ENCODE peak calls at places on chromosomes 11 and 22, in six cellular contexts. L is Panc1; Z is activated naive CD4-positive, alpha-beta T cell treated with anti-CD3 and anti-CD28 coated beads, Interleukin-2, amount 50 U/mL, for 72 hours; G is heart left ventricle; H is activated T-cell treated with anti-CD3 and anti-CD28 coated beads, Interleukin-2, amount 50 U/mL, for 72 hours; C is activated CD4-positive, alpha-beta T cell treated with anti-CD3 and anti-CD28 coated beads for 36 hours. S is an unnamed sample.

GRCh38 chr22:42732071-42732470 is 11.4 kb upstream of the A4GALT start:
- ATAC-seq in L (no peak), Z (no peak), G (no peak), H (no peak), C (no peak), S (no peak)

GRCh38 chr22:43152001-43152354 is 619 bp downstream of the TSPO start:
- ATAC-seq in L (peak), Z (peak), G (no peak), H (peak), C (peak), S (peak)

GRCh38 chr11:34002420-34002819 is 49.1 kb upstream of the CAPRIN1 start:
- ATAC-seq in L (no peak), Z (no peak), G (no peak), H (no peak), C (no peak), S (no peak)

GRCh38 chr11:84817998-84818397 is 809.1 kb downstream of the DLG2 start:
- ATAC-seq in L (no peak), Z (no peak), G (no peak), H (no peak), C (no peak), S (no peak)

GRCh38 chr11:104556606-104557301 is 341.5 kb downstream of the CASP12 start:
- ATAC-seq in L (no peak), Z (no peak), G (no peak), H (no peak), C (no peak), S (no peak)

GRCh38 chr11:44083906-44084305 is 11.6 kb upstream of the EXT2 start:
- ATAC-seq in L (no peak), Z (no peak), G (no peak), H (no peak), C (no peak), S (no peak)

GRCh38 chr11:57478971-57479663 is 18.8 kb downstream of the RTN4RL2 start:
- ATAC-seq in L (no peak), Z (no peak), G (no peak), H (no peak), C (no peak), S (no peak)

GRCh38 chr11:128467041-128467440 is 120.3 kb downstream of the ETS1 start:
- ATAC-seq in L (no peak), Z (no peak), G (no peak), H (no peak), C (peak), S (no peak)

GRCh38 chr11:72727521-72727920 is 24.7 kb downstream of the ARAP1 start:
- ATAC-seq in L (no peak), Z (no peak), G (no peak), H (no peak), C (no peak), S (no peak)

GRCh38 chr11:126419801-126420729 is 64.6 kb downstream of the ST3GAL4 start:
- ATAC-seq in L (no peak), Z (no peak), G (no peak), H (no peak), C (no peak), S (no peak)

GRCh38 chr11:76189682-76190081 is 16.6 kb downstream of the WNT11 start:
- ATAC-seq in L (no peak), Z (no peak), G (no peak), H (no peak), C (no peak), S (no peak)

GRCh38 chr22:33896801-33897620 is 23.3 kb downstream of the LARGE1 start:
- ATAC-seq in L (no peak), Z (no peak), G (peak), H (no peak), C (no peak), S (no peak)

GRCh38 chr11:115780625-115781024 is 276.4 kb upstream of the CADM1 start:
- ATAC-seq in L (no peak), Z (no peak), G (no peak), H (no peak), C (no peak), S (no peak)

GRCh38 chr11:82786001-82786400 is 52.3 kb upstream of the FAM181B start:
- ATAC-seq in L (no peak), Z (no peak), G (no peak), H (no peak), C (no peak), S (no peak)

GRCh38 chr22:45905924-45906865 is 70.8 kb downstream of the WNT7B start:
- ATAC-seq in L (peak), Z (no peak), G (peak), H (no peak), C (no peak), S (no peak)

GRCh38 chr11:127843483-127844396 is 743.6 kb downstream of the ETS1 start:
- ATAC-seq in L (peak), Z (peak), G (no peak), H (peak), C (peak), S (no peak)

GRCh38 chr11:86360775-86361395 is 13.8 kb upstream of the CCDC81 start:
- ATAC-seq in L (peak), Z (no peak), G (no peak), H (no peak), C (no peak), S (no peak)

GRCh38 chr11:123100378-123101085 is 38.6 kb upstream of the HSPA8 start:
- ATAC-seq in L (no peak), Z (peak), G (peak), H (no peak), C (peak), S (no peak)

GRCh38 chr11:6672006-6672405 is 11.1 kb downstream of the MRPL17 start:
- ATAC-seq in L (no peak), Z (no peak), G (no peak), H (no peak), C (no peak), S (no peak)

GRCh38 chr11:64619811-64620285 is 28.8 kb downstream of the SLC22A12 start:
- ATAC-seq in L (peak), Z (peak), G (peak), H (no peak), C (peak), S (no peak)

GRCh38 chr22:27278986-27279385 is 522.6 kb downstream of the MN1 start:
- ATAC-seq in L (no peak), Z (no peak), G (no peak), H (no peak), C (no peak), S (no peak)

GRCh38 chr22:20181194-20181931 is 30.5 kb upstream of the CCDC188 start:
- ATAC-seq in L (no peak), Z (no peak), G (no peak), H (no peak), C (no peak), S (no peak)

GRCh38 chr22:44776535-44777363 is 24.4 kb downstream of the ARHGAP8 start:
- ATAC-seq in L (no peak), Z (no peak), G (no peak), H (no peak), C (no peak), S (no peak)

GRCh38 chr11:60938500-60938899 is 13.5 kb downstream of the SLC15A3 start:
- ATAC-seq in L (no peak), Z (no peak), G (no peak), H (no peak), C (no peak), S (no peak)

GRCh38 chr11:64729851-64730382 is 6.9 kb upstream of the NRXN2 start:
- ATAC-seq in L (peak), Z (peak), G (peak), H (no peak), C (peak), S (no peak)

GRCh38 chr11:60954421-60954820 is 2.4 kb upstream of the SLC15A3 start:
- ATAC-seq in L (no peak), Z (no peak), G (no peak), H (no peak), C (no peak), S (no peak)

GRCh38 chr11:2096919-2097301 is 42.3 kb downstream of the IGF2 start:
- ATAC-seq in L (no peak), Z (no peak), G (peak), H (no peak), C (no peak), S (no peak)

GRCh38 chr11:100808904-100809491 is 121.9 kb downstream of the ARHGAP42 start:
- ATAC-seq in L (no peak), Z (no peak), G (no peak), H (no peak), C (no peak), S (no peak)

GRCh38 chr11:78715639-78716311 is 141.1 kb upstream of the NARS2 start:
- ATAC-seq in L (peak), Z (peak), G (no peak), H (peak), C (peak), S (no peak)

GRCh38 chr11:76270387-76270786 is 64.1 kb upstream of the WNT11 start:
- ATAC-seq in L (no peak), Z (no peak), G (no peak), H (no peak), C (no peak), S (no peak)

GRCh38 chr22:35517769-35518530 is 22.7 kb upstream of the RASD2 start:
- ATAC-seq in L (no peak), Z (no peak), G (no peak), H (no peak), C (no peak), S (no peak)

GRCh38 chr22:50112151-50113118 is 22.6 kb downstream of the MOV10L1 start:
- ATAC-seq in L (no peak), Z (peak), G (peak), H (peak), C (peak), S (peak)

GRCh38 chr11:107676341-107676740 is 35.5 kb downstream of the SLN start:
- ATAC-seq in L (peak), Z (no peak), G (no peak), H (no peak), C (no peak), S (no peak)

GRCh38 chr22:23845661-23846469 is 7.1 kb upstream of the DERL3 start:
- ATAC-seq in L (no peak), Z (no peak), G (no peak), H (no peak), C (no peak), S (no peak)

GRCh38 chr11:122023614-122024250 is 92.3 kb downstream of the BLID start:
- ATAC-seq in L (peak), Z (no peak), G (no peak), H (no peak), C (no peak), S (no peak)